ENCODE peak calls at places on chromosomes 3 and 15, in ten cellular contexts. One of them, this sample, is unnamed.

GRCh38 chr3:141049681-141050080 is 1.5 kb upstream of the SPSB4 start:
- DNase-seq in MM.1S: no peak
- DNase-seq in AG10803: no peak
- DNase-seq in activated B cell treated with CpG ODN at 0.5 μM for 24 hours: no peak
- DNase-seq in mesothelial cell of epicardium: no peak
- DNase-seq in RWPE1: no peak
- DNase-seq in GM12865: no peak
- DNase-seq in DND-41: peak
- DNase-seq in foreskin fibroblast: no peak
- DNase-seq in hepatocyte: no peak
- DNase-seq in this sample: peak

GRCh38 chr3:154656496-154656895 is 226.5 kb upstream of the GPR149 start:
- DNase-seq in MM.1S: no peak
- DNase-seq in DND-41: no peak
- DNase-seq in mesothelial cell of epicardium: no peak
- DNase-seq in GM12865: no peak
- DNase-seq in AG10803: no peak
- DNase-seq in foreskin fibroblast: peak
- DNase-seq in RWPE1: no peak
- DNase-seq in hepatocyte: no peak
- DNase-seq in activated B cell treated with CpG ODN at 0.5 μM for 24 hours: no peak
- DNase-seq in this sample: no peak

GRCh38 chr3:114404590-114404989 is 110.8 kb downstream of the TIGIT start:
- DNase-seq in MM.1S: no peak
- DNase-seq in hepatocyte: no peak
- DNase-seq in mesothelial cell of epicardium: no peak
- DNase-seq in foreskin fibroblast: peak
- DNase-seq in DND-41: no peak
- DNase-seq in activated B cell treated with CpG ODN at 0.5 μM for 24 hours: no peak
- DNase-seq in AG10803: no peak
- DNase-seq in GM12865: no peak
- DNase-seq in RWPE1: no peak
- DNase-seq in this sample: no peak

GRCh38 chr3:69320867-69321266 is 65.0 kb downstream of the FRMD4B start:
- DNase-seq in AG10803: no peak
- DNase-seq in foreskin fibroblast: no peak
- DNase-seq in GM12865: peak
- DNase-seq in MM.1S: peak
- DNase-seq in activated B cell treated with CpG ODN at 0.5 μM for 24 hours: no peak
- DNase-seq in DND-41: no peak
- DNase-seq in hepatocyte: no peak
- DNase-seq in mesothelial cell of epicardium: no peak
- DNase-seq in RWPE1: no peak
- DNase-seq in this sample: no peak

GRCh38 chr15:68356778-68357177 is 75.2 kb downstream of the ITGA11 start:
- DNase-seq in foreskin fibroblast: no peak
- DNase-seq in MM.1S: no peak
- DNase-seq in activated B cell treated with CpG ODN at 0.5 μM for 24 hours: no peak
- DNase-seq in DND-41: no peak
- DNase-seq in hepatocyte: no peak
- DNase-seq in RWPE1: no peak
- DNase-seq in GM12865: no peak
- DNase-seq in mesothelial cell of epicardium: no peak
- DNase-seq in AG10803: no peak
- DNase-seq in this sample: no peak

GRCh38 chr15:75720297-75720696 is 7.6 kb upstream of the CSPG4 start:
- DNase-seq in hepatocyte: no peak
- DNase-seq in AG10803: no peak
- DNase-seq in mesothelial cell of epicardium: no peak
- DNase-seq in activated B cell treated with CpG ODN at 0.5 μM for 24 hours: no peak
- DNase-seq in RWPE1: no peak
- DNase-seq in GM12865: no peak
- DNase-seq in DND-41: no peak
- DNase-seq in foreskin fibroblast: no peak
- DNase-seq in MM.1S: no peak
- DNase-seq in this sample: no peak

GRCh38 chr3:195181107-195181498 is 89.9 kb downstream of the XXYLT1 start:
- DNase-seq in foreskin fibroblast: no peak
- DNase-seq in activated B cell treated with CpG ODN at 0.5 μM for 24 hours: no peak
- DNase-seq in RWPE1: no peak
- DNase-seq in MM.1S: no peak
- DNase-seq in hepatocyte: no peak
- DNase-seq in DND-41: no peak
- DNase-seq in AG10803: no peak
- DNase-seq in GM12865: no peak
- DNase-seq in mesothelial cell of epicardium: no peak
- DNase-seq in this sample: no peak

GRCh38 chr3:35639251-35640185 is at the start of gene ARPP21:
- DNase-seq in mesothelial cell of epicardium: peak
- DNase-seq in RWPE1: no peak
- DNase-seq in hepatocyte: peak
- DNase-seq in foreskin fibroblast: peak
- DNase-seq in AG10803: no peak
- DNase-seq in MM.1S: peak
- DNase-seq in GM12865: no peak
- DNase-seq in activated B cell treated with CpG ODN at 0.5 μM for 24 hours: peak
- DNase-seq in DND-41: peak
- DNase-seq in this sample: peak

GRCh38 chr15:69668963-69669362 is 216.3 kb downstream of the RPLP1 start:
- DNase-seq in activated B cell treated with CpG ODN at 0.5 μM for 24 hours: no peak
- DNase-seq in MM.1S: peak
- DNase-seq in GM12865: peak
- DNase-seq in mesothelial cell of epicardium: no peak
- DNase-seq in AG10803: no peak
- DNase-seq in RWPE1: no peak
- DNase-seq in hepatocyte: no peak
- DNase-seq in DND-41: peak
- DNase-seq in foreskin fibroblast: no peak
- DNase-seq in this sample: no peak

GRCh38 chr3:141431411-141432378 is 55.1 kb upstream of the RASA2 start:
- DNase-seq in hepatocyte: peak
- DNase-seq in MM.1S: no peak
- DNase-seq in activated B cell treated with CpG ODN at 0.5 μM for 24 hours: no peak
- DNase-seq in DND-41: no peak
- DNase-seq in AG10803: no peak
- DNase-seq in foreskin fibroblast: no peak
- DNase-seq in GM12865: no peak
- DNase-seq in mesothelial cell of epicardium: no peak
- DNase-seq in RWPE1: no peak
- DNase-seq in this sample: no peak

GRCh38 chr15:100147828-100148227 is 193.9 kb downstream of the ADAMTS17 start:
- DNase-seq in hepatocyte: no peak
- DNase-seq in mesothelial cell of epicardium: no peak
- DNase-seq in GM12865: no peak
- DNase-seq in DND-41: no peak
- DNase-seq in RWPE1: no peak
- DNase-seq in MM.1S: no peak
- DNase-seq in foreskin fibroblast: no peak
- DNase-seq in activated B cell treated with CpG ODN at 0.5 μM for 24 hours: no peak
- DNase-seq in AG10803: no peak
- DNase-seq in this sample: no peak

GRCh38 chr3:146337991-146338390 is 87.1 kb upstream of the PLSCR4 start:
- DNase-seq in foreskin fibroblast: peak
- DNase-seq in GM12865: no peak
- DNase-seq in mesothelial cell of epicardium: no peak
- DNase-seq in MM.1S: no peak
- DNase-seq in RWPE1: no peak
- DNase-seq in DND-41: no peak
- DNase-seq in hepatocyte: no peak
- DNase-seq in AG10803: peak
- DNase-seq in activated B cell treated with CpG ODN at 0.5 μM for 24 hours: no peak
- DNase-seq in this sample: no peak

GRCh38 chr3:146339262-146339808 is 88.4 kb upstream of the PLSCR4 start:
- DNase-seq in activated B cell treated with CpG ODN at 0.5 μM for 24 hours: no peak
- DNase-seq in mesothelial cell of epicardium: no peak
- DNase-seq in MM.1S: no peak
- DNase-seq in hepatocyte: no peak
- DNase-seq in GM12865: no peak
- DNase-seq in AG10803: no peak
- DNase-seq in DND-41: no peak
- DNase-seq in foreskin fibroblast: no peak
- DNase-seq in RWPE1: no peak
- DNase-seq in this sample: no peak

GRCh38 chr3:146335386-146335785 is 84.5 kb upstream of the PLSCR4 start:
- DNase-seq in AG10803: no peak
- DNase-seq in GM12865: no peak
- DNase-seq in foreskin fibroblast: no peak
- DNase-seq in mesothelial cell of epicardium: no peak
- DNase-seq in MM.1S: no peak
- DNase-seq in activated B cell treated with CpG ODN at 0.5 μM for 24 hours: no peak
- DNase-seq in hepatocyte: no peak
- DNase-seq in DND-41: no peak
- DNase-seq in RWPE1: no peak
- DNase-seq in this sample: no peak

GRCh38 chr3:146331967-146332366 is 81.1 kb upstream of the PLSCR4 start:
- DNase-seq in foreskin fibroblast: no peak
- DNase-seq in AG10803: no peak
- DNase-seq in RWPE1: no peak
- DNase-seq in MM.1S: no peak
- DNase-seq in mesothelial cell of epicardium: no peak
- DNase-seq in activated B cell treated with CpG ODN at 0.5 μM for 24 hours: no peak
- DNase-seq in GM12865: no peak
- DNase-seq in DND-41: no peak
- DNase-seq in hepatocyte: no peak
- DNase-seq in this sample: no peak

GRCh38 chr3:146334151-146334550 is 83.2 kb upstream of the PLSCR4 start:
- DNase-seq in MM.1S: no peak
- DNase-seq in RWPE1: no peak
- DNase-seq in foreskin fibroblast: peak
- DNase-seq in AG10803: peak
- DNase-seq in activated B cell treated with CpG ODN at 0.5 μM for 24 hours: no peak
- DNase-seq in hepatocyte: peak
- DNase-seq in mesothelial cell of epicardium: no peak
- DNase-seq in DND-41: no peak
- DNase-seq in GM12865: no peak
- DNase-seq in this sample: peak
- TF ChIP-seq CTCF in MM.1S: no peak
- TF ChIP-seq CTCF in RWPE1: no peak
- TF ChIP-seq CTCF in foreskin fibroblast: peak
- TF ChIP-seq CTCF in AG10803: peak
- TF ChIP-seq CTCF in activated B cell treated with CpG ODN at 0.5 μM for 24 hours: no peak
- TF ChIP-seq CTCF in hepatocyte: peak
- TF ChIP-seq CTCF in mesothelial cell of epicardium: no peak
- TF ChIP-seq CTCF in DND-41: no peak
- TF ChIP-seq CTCF in GM12865: no peak
- TF ChIP-seq CTCF in this sample: no peak

GRCh38 chr3:58824285-58824684 is 157.7 kb upstream of the FAM3D start:
- DNase-seq in activated B cell treated with CpG ODN at 0.5 μM for 24 hours: no peak
- DNase-seq in AG10803: peak
- DNase-seq in hepatocyte: peak
- DNase-seq in foreskin fibroblast: peak
- DNase-seq in GM12865: peak
- DNase-seq in MM.1S: no peak
- DNase-seq in DND-41: peak
- DNase-seq in RWPE1: peak
- DNase-seq in mesothelial cell of epicardium: peak
- DNase-seq in this sample: peak
- TF ChIP-seq CTCF in activated B cell treated with CpG ODN at 0.5 μM for 24 hours: no peak
- TF ChIP-seq CTCF in AG10803: peak
- TF ChIP-seq CTCF in hepatocyte: peak
- TF ChIP-seq CTCF in foreskin fibroblast: peak
- TF ChIP-seq CTCF in GM12865: peak
- TF ChIP-seq CTCF in MM.1S: peak
- TF ChIP-seq CTCF in DND-41: peak
- TF ChIP-seq CTCF in RWPE1: peak
- TF ChIP-seq CTCF in mesothelial cell of epicardium: peak
- TF ChIP-seq CTCF in this sample: peak

DNA sequence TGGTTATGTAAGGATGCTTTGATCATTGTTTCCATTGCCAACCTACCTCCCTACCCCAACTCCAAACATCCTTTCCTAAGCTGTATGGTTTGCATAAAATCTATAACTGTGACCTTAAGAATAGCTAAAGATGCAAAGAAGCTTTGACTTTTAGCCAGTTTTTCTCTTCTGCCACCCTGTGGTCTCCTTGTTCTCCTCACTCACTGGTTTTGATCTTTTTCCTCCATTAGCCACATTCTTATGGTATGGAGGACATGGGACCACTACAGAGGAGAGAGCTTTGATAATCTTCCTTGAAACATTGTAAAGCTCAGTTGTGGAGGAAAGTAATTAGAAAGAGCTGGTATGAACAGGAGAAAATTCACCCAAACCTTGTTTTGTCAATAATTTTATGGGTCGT is 115.9 kb downstream of the NEK11 start:
- DNase-seq in DND-41: no peak
- DNase-seq in AG10803: peak
- DNase-seq in foreskin fibroblast: peak
- DNase-seq in hepatocyte: no peak
- DNase-seq in activated B cell treated with CpG ODN at 0.5 μM for 24 hours: no peak
- DNase-seq in GM12865: no peak
- DNase-seq in mesothelial cell of epicardium: no peak
- DNase-seq in MM.1S: no peak
- DNase-seq in RWPE1: no peak
- DNase-seq in this sample: no peak
- TF ChIP-seq CTCF in DND-41: no peak
- TF ChIP-seq CTCF in AG10803: no peak
- TF ChIP-seq CTCF in foreskin fibroblast: no peak
- TF ChIP-seq CTCF in hepatocyte: no peak
- TF ChIP-seq CTCF in activated B cell treated with CpG ODN at 0.5 μM for 24 hours: no peak
- TF ChIP-seq CTCF in GM12865: no peak
- TF ChIP-seq CTCF in mesothelial cell of epicardium: no peak
- TF ChIP-seq CTCF in MM.1S: peak
- TF ChIP-seq CTCF in RWPE1: no peak
- TF ChIP-seq CTCF in this sample: no peak

DNA sequence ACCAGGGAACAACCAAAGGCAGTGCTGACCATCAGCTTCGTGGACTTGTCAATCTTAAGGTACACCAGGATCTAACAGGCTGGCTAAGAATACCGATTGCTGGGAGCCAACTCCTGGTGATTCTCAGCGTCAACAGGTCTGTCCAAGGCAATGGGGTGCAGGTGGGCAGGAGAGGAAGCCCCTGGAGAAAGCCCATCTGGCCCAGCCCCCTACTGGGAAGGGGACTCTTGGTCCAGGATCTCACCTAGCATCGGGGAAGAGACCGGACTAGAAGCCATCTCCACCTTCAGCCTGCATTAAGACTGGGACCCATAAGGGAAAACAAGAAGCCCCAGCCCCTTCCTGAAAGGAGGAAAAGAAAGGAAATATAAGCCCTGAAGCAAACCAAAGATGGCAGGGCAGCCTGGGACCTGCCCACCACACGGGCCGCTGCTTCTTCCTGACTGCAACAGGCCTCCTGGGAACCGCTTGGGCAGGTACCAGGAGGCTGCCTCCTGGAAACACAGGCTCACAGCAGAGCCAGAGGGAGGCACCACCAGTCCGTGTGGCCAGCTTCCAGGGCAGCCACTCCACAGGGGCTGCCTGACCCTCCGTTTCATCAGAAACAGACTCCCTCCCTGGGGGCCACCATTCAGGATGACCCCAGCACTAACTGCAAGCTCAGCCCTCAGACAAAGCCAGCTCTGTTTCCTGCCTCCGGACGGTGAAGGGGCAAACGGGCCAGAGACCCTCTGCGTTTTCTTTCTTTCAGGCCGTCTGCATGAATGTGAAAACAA is 100.3 kb downstream of the LRIG1 start:
- DNase-seq in AG10803: no peak
- DNase-seq in MM.1S: no peak
- DNase-seq in DND-41: no peak
- DNase-seq in RWPE1: no peak
- DNase-seq in hepatocyte: no peak
- DNase-seq in activated B cell treated with CpG ODN at 0.5 μM for 24 hours: no peak
- DNase-seq in mesothelial cell of epicardium: no peak
- DNase-seq in foreskin fibroblast: no peak
- DNase-seq in GM12865: no peak
- DNase-seq in this sample: no peak
- TF ChIP-seq CTCF in AG10803: no peak
- TF ChIP-seq CTCF in MM.1S: no peak
- TF ChIP-seq CTCF in DND-41: no peak
- TF ChIP-seq CTCF in RWPE1: no peak
- TF ChIP-seq CTCF in hepatocyte: no peak
- TF ChIP-seq CTCF in activated B cell treated with CpG ODN at 0.5 μM for 24 hours: no peak
- TF ChIP-seq CTCF in mesothelial cell of epicardium: no peak
- TF ChIP-seq CTCF in foreskin fibroblast: no peak
- TF ChIP-seq CTCF in GM12865: no peak
- TF ChIP-seq CTCF in this sample: no peak

This sample was measured in endothelial cell.